ENCODE peak calls at places on chromosomes 2 and 18, in seven cellular contexts. One of them, this sample, is unnamed.
A peak's percentile ranks its signal among the peaks of the same experiment; 100 is the strongest.

GRCh38 chr2:9013403-9013802 is 9.9 kb upstream of the MBOAT2 start:
- DNase-seq in transverse colon: no peak
- DNase-seq in psoas muscle: no peak
- DNase-seq in fibroblast of lung: no peak
- DNase-seq in mucosa of descending colon: no peak
- DNase-seq in NB4: no peak
- DNase-seq in AG09309: no peak
- DNase-seq in this sample: no peak

GRCh38 chr18:74271656-74272055 is 20.1 kb downstream of the CYB5A start:
- DNase-seq in transverse colon: no peak
- DNase-seq in psoas muscle: no peak
- DNase-seq in fibroblast of lung: no peak
- DNase-seq in mucosa of descending colon: no peak
- DNase-seq in NB4: no peak
- DNase-seq in AG09309: no peak
- DNase-seq in this sample: no peak

GRCh38 chr2:169131587-169132512 is 62.5 kb downstream of the DHRS9 start:
- DNase-seq in transverse colon: no peak
- DNase-seq in psoas muscle: no peak
- DNase-seq in fibroblast of lung: peak; percentile 59
- DNase-seq in mucosa of descending colon: no peak
- DNase-seq in NB4: peak; percentile 80
- DNase-seq in AG09309: no peak
- DNase-seq in this sample: no peak

GRCh38 chr18:79393181-79393598 is 2.5 kb upstream of the NFATC1 start:
- DNase-seq in transverse colon: no peak
- DNase-seq in psoas muscle: peak; percentile 73
- DNase-seq in fibroblast of lung: peak; percentile 8
- DNase-seq in mucosa of descending colon: no peak
- DNase-seq in NB4: no peak
- DNase-seq in AG09309: no peak
- DNase-seq in this sample: no peak

GRCh38 chr18:32439802-32440201 is 30.9 kb downstream of the GAREM1 start:
- DNase-seq in transverse colon: no peak
- DNase-seq in psoas muscle: no peak
- DNase-seq in fibroblast of lung: no peak
- DNase-seq in mucosa of descending colon: no peak
- DNase-seq in NB4: peak; percentile 9
- DNase-seq in AG09309: no peak
- DNase-seq in this sample: no peak

GRCh38 chr2:6968319-6969100 is 51.3 kb downstream of the RNF144A start:
- DNase-seq in transverse colon: no peak
- DNase-seq in psoas muscle: peak; percentile 74
- DNase-seq in fibroblast of lung: no peak
- DNase-seq in mucosa of descending colon: no peak
- DNase-seq in NB4: no peak
- DNase-seq in AG09309: no peak
- DNase-seq in this sample: no peak

GRCh38 chr18:46156838-46157237 is 52.7 kb downstream of the HAUS1 start:
- DNase-seq in transverse colon: no peak
- DNase-seq in psoas muscle: no peak
- DNase-seq in fibroblast of lung: no peak
- DNase-seq in mucosa of descending colon: no peak
- DNase-seq in NB4: no peak
- DNase-seq in AG09309: no peak
- DNase-seq in this sample: no peak

GRCh38 chr18:55833543-55833942 is 245.6 kb upstream of the TCF4 start:
- DNase-seq in transverse colon: no peak
- DNase-seq in psoas muscle: no peak
- DNase-seq in fibroblast of lung: peak; percentile 90
- DNase-seq in mucosa of descending colon: no peak
- DNase-seq in NB4: no peak
- DNase-seq in AG09309: peak; percentile 92
- DNase-seq in this sample: peak; percentile 68

GRCh38 chr2:173697929-173698328 is 267.2 kb downstream of the SP3 start:
- DNase-seq in transverse colon: no peak
- DNase-seq in psoas muscle: no peak
- DNase-seq in fibroblast of lung: no peak
- DNase-seq in mucosa of descending colon: no peak
- DNase-seq in NB4: no peak
- DNase-seq in AG09309: no peak
- DNase-seq in this sample: no peak

GRCh38 chr18:61651880-61652268 is 240.9 kb downstream of the RNF152 start:
- DNase-seq in transverse colon: peak; percentile 55
- DNase-seq in psoas muscle: no peak
- DNase-seq in fibroblast of lung: no peak
- DNase-seq in mucosa of descending colon: peak; percentile 64
- DNase-seq in NB4: no peak
- DNase-seq in AG09309: no peak
- DNase-seq in this sample: no peak

GRCh38 chr18:45974088-45974536 is 7.0 kb upstream of the EPG5 start:
- DNase-seq in transverse colon: peak; percentile 71
- DNase-seq in psoas muscle: no peak
- DNase-seq in fibroblast of lung: peak; percentile 92
- DNase-seq in mucosa of descending colon: peak; percentile 84
- DNase-seq in NB4: peak; percentile 86
- DNase-seq in AG09309: peak; percentile 49
- DNase-seq in this sample: no peak

GRCh38 chr2:69644506-69644979 is 1.0 kb upstream of the AAK1 start:
- DNase-seq in transverse colon: no peak
- DNase-seq in psoas muscle: no peak
- DNase-seq in fibroblast of lung: no peak
- DNase-seq in mucosa of descending colon: no peak
- DNase-seq in NB4: no peak
- DNase-seq in AG09309: no peak
- DNase-seq in this sample: no peak

GRCh38 chr18:34322365-34323289 is 97.9 kb upstream of the NOL4 start:
- DNase-seq in transverse colon: peak; percentile 55
- DNase-seq in psoas muscle: peak; percentile 44
- DNase-seq in fibroblast of lung: peak; percentile 85
- DNase-seq in mucosa of descending colon: peak; percentile 90
- DNase-seq in NB4: peak; percentile 62
- DNase-seq in AG09309: no peak
- DNase-seq in this sample: no peak

GRCh38 chr2:100365434-100365833 is 43.1 kb upstream of the LONRF2 start:
- DNase-seq in transverse colon: no peak
- DNase-seq in psoas muscle: no peak
- DNase-seq in fibroblast of lung: peak; percentile 95
- DNase-seq in mucosa of descending colon: peak; percentile 3
- DNase-seq in NB4: no peak
- DNase-seq in AG09309: peak; percentile 32
- DNase-seq in this sample: peak; percentile 88

GRCh38 chr2:25131567-25132295 is 36.6 kb downstream of the POMC start:
- DNase-seq in transverse colon: peak; percentile 65
- DNase-seq in psoas muscle: peak; percentile 58
- DNase-seq in fibroblast of lung: no peak
- DNase-seq in mucosa of descending colon: peak; percentile 60
- DNase-seq in NB4: no peak
- DNase-seq in AG09309: no peak
- DNase-seq in this sample: no peak

GRCh38 chr2:102093662-102094061 is 48.9 kb upstream of the IL1R1 start:
- DNase-seq in transverse colon: no peak
- DNase-seq in psoas muscle: no peak
- DNase-seq in fibroblast of lung: no peak
- DNase-seq in mucosa of descending colon: no peak
- DNase-seq in NB4: no peak
- DNase-seq in AG09309: no peak
- DNase-seq in this sample: no peak

GRCh38 chr2:43136862-43137261 is 89.5 kb downstream of the ZFP36L2 start:
- DNase-seq in transverse colon: no peak
- DNase-seq in psoas muscle: no peak
- DNase-seq in fibroblast of lung: no peak
- DNase-seq in mucosa of descending colon: no peak
- DNase-seq in NB4: peak; percentile 39
- DNase-seq in AG09309: no peak
- DNase-seq in this sample: no peak

GRCh38 chr18:22174341-22175148 is 5.2 kb downstream of the GATA6 start:
- DNase-seq in transverse colon: peak; percentile 36
- DNase-seq in psoas muscle: no peak
- DNase-seq in fibroblast of lung: peak; percentile 29
- DNase-seq in mucosa of descending colon: peak; percentile 46
- DNase-seq in NB4: no peak
- DNase-seq in AG09309: no peak
- DNase-seq in this sample: no peak
- H3K4me3 ChIP-seq in transverse colon: peak overlapping the region; percentile 82
- H3K4me3 ChIP-seq in psoas muscle: peak overlapping the region; percentile 7
- H3K4me3 ChIP-seq in fibroblast of lung: peak overlapping the region; percentile 72
- H3K4me3 ChIP-seq in mucosa of descending colon: no peak overlapping the region
- H3K4me3 ChIP-seq in NB4: no peak overlapping the region
- H3K4me3 ChIP-seq in AG09309: peak overlapping the region; percentile 4
- H3K4me3 ChIP-seq in this sample: peak overlapping the region; percentile 59

GRCh38 chr2:3179208-3179607 is 198.4 kb downstream of the EIPR1 start:
- DNase-seq in transverse colon: no peak
- DNase-seq in psoas muscle: no peak
- DNase-seq in fibroblast of lung: no peak
- DNase-seq in mucosa of descending colon: no peak
- DNase-seq in NB4: peak; percentile 35
- DNase-seq in AG09309: no peak
- DNase-seq in this sample: no peak
- TF ChIP-seq CTCF in transverse colon: no peak
- TF ChIP-seq CTCF in psoas muscle: no peak
- TF ChIP-seq CTCF in fibroblast of lung: no peak
- TF ChIP-seq CTCF in mucosa of descending colon: no peak
- TF ChIP-seq CTCF in NB4: peak; percentile 50
- TF ChIP-seq CTCF in AG09309: no peak
- TF ChIP-seq CTCF in this sample: peak; percentile 43

DNA sequence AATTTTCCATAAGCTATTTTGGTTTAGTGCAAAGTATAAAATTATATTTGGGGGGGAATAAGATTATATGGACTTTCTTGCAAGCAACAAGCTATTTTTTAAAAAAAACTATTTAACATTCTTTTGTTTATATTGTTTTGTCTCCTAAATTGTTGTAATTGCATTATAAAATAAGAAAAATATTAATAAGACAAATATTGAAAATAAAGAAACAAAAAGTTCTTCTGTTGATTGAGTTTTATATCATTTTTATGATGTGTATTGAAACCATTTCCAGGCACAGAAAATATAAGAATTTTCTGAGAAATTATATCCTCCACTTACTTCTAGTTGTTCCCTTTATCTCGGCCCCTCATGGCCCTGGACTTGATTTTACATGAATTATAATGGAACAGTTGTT is 3.7 kb downstream of the CCL20 start:
- DNase-seq in transverse colon: no peak
- DNase-seq in psoas muscle: no peak
- DNase-seq in fibroblast of lung: no peak
- DNase-seq in mucosa of descending colon: no peak
- DNase-seq in NB4: no peak
- DNase-seq in AG09309: no peak
- DNase-seq in this sample: no peak
- H3K4me3 ChIP-seq in transverse colon: no peak overlapping the region
- H3K4me3 ChIP-seq in psoas muscle: no peak overlapping the region
- H3K4me3 ChIP-seq in fibroblast of lung: peak overlapping the region; percentile 68
- H3K4me3 ChIP-seq in mucosa of descending colon: no peak overlapping the region
- H3K4me3 ChIP-seq in NB4: peak overlapping the region; percentile 48
- H3K4me3 ChIP-seq in AG09309: no peak overlapping the region
- H3K4me3 ChIP-seq in this sample: no peak overlapping the region

GRCh38 chr2:222861411-222862067 is 703 bp downstream of the ACSL3 start:
- DNase-seq in transverse colon: peak; percentile 43
- DNase-seq in psoas muscle: peak; percentile 79
- DNase-seq in fibroblast of lung: no peak
- DNase-seq in mucosa of descending colon: peak; percentile 46
- DNase-seq in NB4: peak; percentile 52
- DNase-seq in AG09309: no peak
- DNase-seq in this sample: no peak
- TF ChIP-seq CTCF in transverse colon: no peak
- TF ChIP-seq CTCF in psoas muscle: no peak
- TF ChIP-seq CTCF in fibroblast of lung: no peak
- TF ChIP-seq CTCF in mucosa of descending colon: no peak
- TF ChIP-seq CTCF in NB4: no peak
- TF ChIP-seq CTCF in AG09309: no peak
- TF ChIP-seq CTCF in this sample: no peak

DNA sequence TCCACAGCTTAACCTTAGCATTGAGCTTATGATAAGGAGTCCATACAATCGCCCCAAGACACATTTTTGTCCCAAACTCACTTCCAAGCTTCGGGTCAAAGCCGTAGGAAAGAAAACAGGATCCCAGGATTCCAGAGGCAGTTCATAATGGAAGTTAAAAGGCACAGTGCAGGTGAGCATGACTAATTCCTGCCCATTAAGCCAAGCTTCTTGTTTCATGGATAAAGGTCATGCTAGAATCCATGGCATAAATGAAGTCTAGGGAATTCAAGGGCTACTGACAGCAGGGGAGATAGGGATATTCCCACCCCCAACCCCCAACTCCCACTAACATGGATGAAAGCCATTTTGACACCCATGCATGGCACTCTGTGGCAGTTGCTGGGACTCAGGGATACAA is 10.2 kb upstream of the INPP4A start:
- DNase-seq in transverse colon: no peak
- DNase-seq in psoas muscle: no peak
- DNase-seq in fibroblast of lung: no peak
- DNase-seq in mucosa of descending colon: no peak
- DNase-seq in NB4: no peak
- DNase-seq in AG09309: no peak
- DNase-seq in this sample: no peak
- H3K4me3 ChIP-seq in transverse colon: no peak overlapping the region
- H3K4me3 ChIP-seq in psoas muscle: no peak overlapping the region
- H3K4me3 ChIP-seq in fibroblast of lung: no peak overlapping the region
- H3K4me3 ChIP-seq in mucosa of descending colon: no peak overlapping the region
- H3K4me3 ChIP-seq in NB4: no peak overlapping the region
- H3K4me3 ChIP-seq in AG09309: no peak overlapping the region
- H3K4me3 ChIP-seq in this sample: no peak overlapping the region

GRCh38 chr18:51133580-51134160 is 63.8 kb downstream of the MEX3C start:
- DNase-seq in transverse colon: no peak
- DNase-seq in psoas muscle: no peak
- DNase-seq in fibroblast of lung: peak; percentile 1
- DNase-seq in mucosa of descending colon: no peak
- DNase-seq in NB4: no peak
- DNase-seq in AG09309: no peak
- DNase-seq in this sample: no peak
- TF ChIP-seq CTCF in transverse colon: no peak
- TF ChIP-seq CTCF in psoas muscle: no peak
- TF ChIP-seq CTCF in fibroblast of lung: no peak
- TF ChIP-seq CTCF in mucosa of descending colon: no peak
- TF ChIP-seq CTCF in NB4: no peak
- TF ChIP-seq CTCF in AG09309: no peak
- TF ChIP-seq CTCF in this sample: no peak

GRCh38 chr2:216689397-216689796 is 6.0 kb downstream of the IGFBP5 start:
- DNase-seq in transverse colon: no peak
- DNase-seq in psoas muscle: no peak
- DNase-seq in fibroblast of lung: no peak
- DNase-seq in mucosa of descending colon: no peak
- DNase-seq in NB4: no peak
- DNase-seq in AG09309: no peak
- DNase-seq in this sample: no peak
- H3K4me3 ChIP-seq in transverse colon: no peak overlapping the region
- H3K4me3 ChIP-seq in psoas muscle: no peak overlapping the region
- H3K4me3 ChIP-seq in fibroblast of lung: no peak overlapping the region
- H3K4me3 ChIP-seq in mucosa of descending colon: no peak overlapping the region
- H3K4me3 ChIP-seq in NB4: no peak overlapping the region
- H3K4me3 ChIP-seq in AG09309: no peak overlapping the region
- H3K4me3 ChIP-seq in this sample: no peak overlapping the region

This sample was measured in retinal pigment epithelial cell.